ENCODE peak calls at places on chromosomes 3 and 15, in five cellular contexts. S is A549; K is activated naive CD4-positive, alpha-beta T cell; Q is fibroblast of mammary gland; J is activated CD8-positive, alpha-beta T cell treated with anti-CD3 and anti-CD28 coated beads for 36 hours. Z is an unnamed sample.

GRCh38 chr3:131988209-131988608 is 46.6 kb downstream of the CPNE4 start:
- DNase-seq in S (no peak), K (no peak), Q (no peak), J (no peak), Z (no peak)

GRCh38 chr3:13135811-13136321 is 62.6 kb upstream of the IQSEC1 start:
- DNase-seq in S (no peak), K (no peak), Q (no peak), J (no peak), Z (no peak)

GRCh38 chr15:79615754-79616153 is 183.6 kb downstream of the MINAR1 start:
- DNase-seq in S (no peak), K (no peak), Q (no peak), J (no peak), Z (no peak)

GRCh38 chr3:52022323-52023100 is 26.8 kb upstream of the RPL29 start:
- DNase-seq in S (no peak), K (no peak), Q (peak), J (no peak), Z (peak)

GRCh38 chr3:191889781-191890180 is 428.8 kb downstream of the PYDC2 start:
- DNase-seq in S (no peak), K (no peak), Q (no peak), J (no peak), Z (no peak)

GRCh38 chr3:44339990-44340389 is 1.4 kb downstream of the TCAIM start:
- DNase-seq in S (no peak), K (no peak), Q (no peak), J (no peak), Z (no peak)

GRCh38 chr15:89654847-89655805 is at the start of gene KIF7:
- DNase-seq in S (peak), K (no peak), Q (peak), J (peak), Z (peak)

GRCh38 chr3:354433-354832 is 157.9 kb downstream of the CHL1 start:
- DNase-seq in S (peak), K (no peak), Q (peak), J (peak), Z (peak)

GRCh38 chr3:185552358-185552877 is at the start of gene LIPH:
- DNase-seq in S (peak), K (no peak), Q (peak), J (peak), Z (peak)

GRCh38 chr3:10142707-10143560 is 1.4 kb downstream of the VHL start:
- DNase-seq in S (peak), K (no peak), Q (peak), J (peak), Z (peak)

GRCh38 chr15:63407612-63408011 is 26.0 kb upstream of the CA12 start:
- DNase-seq in S (no peak), K (no peak), Q (no peak), J (no peak), Z (no peak)

GRCh38 chr3:128845695-128846491 is 33.5 kb upstream of the ACAD9 start:
- DNase-seq in S (peak), K (peak), Q (peak), J (peak), Z (peak)

GRCh38 chr15:58392611-58393161 is 39.1 kb upstream of the LIPC start:
- DNase-seq in S (no peak), K (no peak), Q (no peak), J (no peak), Z (no peak)

GRCh38 chr3:99108508-99108907 is 207.0 kb upstream of the DCBLD2 start:
- DNase-seq in S (no peak), K (no peak), Q (peak), J (no peak), Z (no peak)

GRCh38 chr3:196198081-196198675 is 13.0 kb downstream of the ZDHHC19 start:
- DNase-seq in S (no peak), K (no peak), Q (no peak), J (no peak), Z (no peak)

GRCh38 chr3:137760341-137761098 is 3.6 kb upstream of the SOX14 start:
- DNase-seq in S (no peak), K (no peak), Q (no peak), J (no peak), Z (peak)

GRCh38 chr15:90141646-90142045 is 39.4 kb upstream of the IDH2 start:
- DNase-seq in S (no peak), K (no peak), Q (peak), J (no peak), Z (no peak)

GRCh38 chr3:5016218-5017161 is 37.3 kb downstream of the BHLHE40 start:
- DNase-seq in S (peak), K (no peak), Q (peak), J (peak), Z (no peak)

GRCh38 chr15:80210612-80211554 is 41.1 kb downstream of the CTXND1 start:
- DNase-seq in S (no peak), K (no peak), Q (no peak), J (no peak), Z (no peak)

GRCh38 chr3:68854170-68854569 is 78.2 kb downstream of the TAFA4 start:
- DNase-seq in S (no peak), K (no peak), Q (no peak), J (no peak), Z (no peak)

GRCh38 chr3:45092132-45093031 is 53.8 kb downstream of the CDCP1 start:
- DNase-seq in S (peak), K (no peak), Q (peak), J (no peak), Z (no peak)

GRCh38 chr3:175526609-175527280 is 667.6 kb downstream of the NAALADL2 start:
- DNase-seq in S (no peak), K (no peak), Q (peak), J (no peak), Z (peak)

GRCh38 chr15:47184003-47184404 is 533.3 kb upstream of the SEMA6D start:
- DNase-seq in S (no peak), K (no peak), Q (no peak), J (peak), Z (peak)

GRCh38 chr3:79140718-79141117 is 627.1 kb downstream of the ROBO1 start:
- DNase-seq in S (no peak), K (no peak), Q (peak), J (no peak), Z (no peak)

Z was measured in GM23338.